ENCODE peak calls at places on chromosomes 11 and 22, in seven cellular contexts. T is T47D; U is cardiac fibroblast; Z is stimulated activated CD4-positive, alpha-beta T cell treated with anti-CD3 and anti-CD28 coated beads, Interleukin-1b, Interleukin-23, amount 100 ng/mL, for 24 hours; W is psoas muscle; C is ovary; J is AML-193. I is an unnamed sample.

GRCh38 chr22:43449205-43449830 is 37.5 kb downstream of the MPPED1 start:
- DNase-seq in T (peak; percentile 23), U (no peak), Z (no peak), W (no peak), J (no peak), C (no peak), I (peak; percentile 53)

GRCh38 chr11:14309425-14310192 is 49.4 kb downstream of the RRAS2 start:
- DNase-seq in C (no peak), W (no peak), U (no peak), J (no peak), T (no peak), Z (no peak), I (no peak)

GRCh38 chr22:49469896-49470740 is 357.6 kb downstream of the BRD1 start:
- DNase-seq in Z (no peak), C (no peak), T (no peak), U (no peak), W (no peak), J (no peak), I (peak; percentile 54)

GRCh38 chr11:75126564-75126963 is 24.3 kb upstream of the SLCO2B1 start:
- DNase-seq in U (no peak), W (no peak), C (no peak), Z (no peak), J (no peak), T (no peak), I (no peak)

GRCh38 chr22:46102752-46103151 is 47.6 kb upstream of the PPARA start:
- DNase-seq in C (no peak), J (no peak), U (no peak), T (no peak), W (no peak), Z (no peak), I (no peak)

GRCh38 chr22:20750461-20751184 is 23.3 kb upstream of the SERPIND1 start:
- DNase-seq in U (peak; percentile 79), J (no peak), T (no peak), C (peak; percentile 62), Z (no peak), W (peak; percentile 82), I (no peak)

GRCh38 chr22:48438791-48439559 is 1388.7 kb downstream of the BRD1 start:
- DNase-seq in Z (no peak), C (no peak), T (no peak), W (no peak), J (no peak), U (no peak), I (no peak)

GRCh38 chr11:11534981-11535380 is 86.8 kb downstream of the GALNT18 start:
- DNase-seq in J (no peak), Z (no peak), C (peak; percentile 39), T (no peak), W (no peak), U (peak; percentile 9), I (peak; percentile 63)

GRCh38 chr11:133239530-133239929 is 292.8 kb downstream of the OPCML start:
- DNase-seq in W (no peak), C (no peak), T (no peak), Z (no peak), J (no peak), U (no peak), I (no peak)

GRCh38 chr11:86288776-86289507 is 13.1 kb upstream of the HIKESHI start:
- DNase-seq in U (peak; percentile 6), T (no peak), W (no peak), J (no peak), Z (no peak), C (no peak), I (no peak)

GRCh38 chr22:44668190-44668885 is 33.7 kb upstream of the PRR5 start:
- DNase-seq in U (no peak), Z (no peak), C (no peak), W (peak; percentile 50), J (peak; percentile 34), T (no peak), I (no peak)

GRCh38 chr22:19514831-19515565 is 9.2 kb downstream of the CLDN5 start:
- DNase-seq in J (no peak), T (no peak), W (no peak), U (no peak), Z (no peak), C (no peak), I (peak; percentile 49)

GRCh38 chr11:9562716-9563115 is 10.8 kb upstream of the WEE1 start:
- DNase-seq in T (no peak), Z (no peak), C (no peak), J (no peak), W (no peak), U (no peak), I (no peak)

GRCh38 chr22:47056361-47056760 is 293.9 kb downstream of the TBC1D22A start:
- DNase-seq in U (no peak), W (no peak), C (peak; percentile 5), T (no peak), J (no peak), Z (no peak), I (no peak)

GRCh38 chr11:15107730-15108515 is 6.8 kb upstream of the INSC start:
- DNase-seq in U (no peak), Z (no peak), W (no peak), T (no peak), J (no peak), C (no peak), I (no peak)

GRCh38 chr11:104957280-104957679 is 11.1 kb downstream of the CASP4 start:
- DNase-seq in Z (no peak), J (no peak), T (no peak), U (peak; percentile 38), C (no peak), W (no peak), I (no peak)

GRCh38 chr11:77086521-77087472 is 15.8 kb upstream of the OMP start:
- DNase-seq in Z (no peak), C (peak; percentile 63), J (no peak), U (peak; percentile 60), T (no peak), W (peak; percentile 1), I (no peak)

GRCh38 chr11:4713241-4713640 is 8.7 kb downstream of the MMP26 start:
- DNase-seq in T (no peak), U (no peak), Z (no peak), C (no peak), W (no peak), J (no peak), I (no peak)

GRCh38 chr11:47867821-47868220 is 19.7 kb upstream of the NUP160 start:
- DNase-seq in W (no peak), J (no peak), C (no peak), U (peak; percentile 27), T (no peak), Z (no peak), I (no peak)

GRCh38 chr11:73139476-73140198 is 2.5 kb downstream of the FCHSD2 start:
- DNase-seq in T (no peak), W (no peak), Z (no peak), U (peak; percentile 69), J (no peak), C (no peak), I (no peak)

GRCh38 chr22:22720724-22721261 is 76.4 kb downstream of the GGTLC2 start:
- DNase-seq in J (no peak), U (peak; percentile 15), T (no peak), C (no peak), Z (no peak), W (no peak), I (no peak)